ENCODE peak calls at places on chromosomes 12 and 14, in eight cellular contexts. L, X, Q, W, I, M, O and D are unnamed samples.

GRCh38 chr12:96810057-96810456 is 97.0 kb upstream of the NEDD1 start:
- DNase-seq in L (peak; percentile 8), X (no peak), Q (peak; percentile 6), W (no peak), I (no peak), M (peak; percentile 86), O (no peak), D (no peak)

GRCh38 chr14:69896080-69896479 is 16.9 kb downstream of the SMOC1 start:
- DNase-seq in L (no peak), X (no peak), Q (no peak), W (no peak), I (no peak), M (no peak), O (no peak), D (no peak)

GRCh38 chr14:52356025-52356424 is 41.9 kb downstream of the PTGER2 start:
- DNase-seq in L (peak; percentile 20), X (no peak), Q (no peak), W (no peak), I (peak; percentile 48), M (peak; percentile 90), O (no peak), D (no peak)

GRCh38 chr14:61699092-61699491 is 3.8 kb downstream of the HIF1A start:
- DNase-seq in L (no peak), X (no peak), Q (no peak), W (no peak), I (no peak), M (no peak), O (peak; percentile 33), D (no peak)

GRCh38 chr14:53391156-53391555 is 238.0 kb upstream of the DDHD1 start:
- DNase-seq in L (peak; percentile 90), X (peak; percentile 72), Q (peak; percentile 88), W (no peak), I (peak; percentile 44), M (peak; percentile 60), O (peak; percentile 87), D (no peak)

GRCh38 chr12:100460702-100461101 is 13.0 kb upstream of the NR1H4 start:
- DNase-seq in L (peak; percentile 1), X (no peak), Q (no peak), W (no peak), I (no peak), M (no peak), O (no peak), D (no peak)

GRCh38 chr12:19591951-19592350 is 152.7 kb downstream of the AEBP2 start:
- DNase-seq in L (no peak), X (no peak), Q (no peak), W (no peak), I (no peak), M (no peak), O (no peak), D (no peak)

GRCh38 chr12:54159140-54159539 is 29.6 kb downstream of the SMUG1 start:
- DNase-seq in L (no peak), X (peak; percentile 50), Q (no peak), W (peak; percentile 92), I (peak; percentile 17), M (no peak), O (peak; percentile 22), D (no peak)

GRCh38 chr12:55925870-55926737 is 1.6 kb downstream of the PYM1 start:
- DNase-seq in L (no peak), X (peak; percentile 29), Q (no peak), W (no peak), I (no peak), M (no peak), O (peak; percentile 41), D (no peak)

GRCh38 chr12:131108171-131108955 is 154.7 kb downstream of the ADGRD1 start:
- DNase-seq in L (no peak), X (no peak), Q (no peak), W (peak; percentile 55), I (no peak), M (no peak), O (no peak), D (no peak)

GRCh38 chr14:103070971-103071542 is 13.0 kb upstream of the LBHD2 start:
- DNase-seq in L (no peak), X (no peak), Q (no peak), W (no peak), I (no peak), M (no peak), O (peak; percentile 26), D (no peak)

GRCh38 chr12:131357920-131358319 is 353.0 kb upstream of the SFSWAP start:
- DNase-seq in L (no peak), X (no peak), Q (no peak), W (no peak), I (no peak), M (no peak), O (no peak), D (no peak)

GRCh38 chr14:36519431-36520321 is at the start of gene NKX2-1:
- DNase-seq in L (peak; percentile 58), X (no peak), Q (no peak), W (no peak), I (no peak), M (no peak), O (no peak), D (no peak)

GRCh38 chr12:117084405-117085317 is 14.6 kb downstream of the TESC start:
- DNase-seq in L (no peak), X (no peak), Q (no peak), W (no peak), I (no peak), M (no peak), O (no peak), D (no peak)

GRCh38 chr14:69820991-69821390 is 23.9 kb upstream of the SLC10A1 start:
- DNase-seq in L (no peak), X (no peak), Q (no peak), W (no peak), I (no peak), M (no peak), O (no peak), D (no peak)

GRCh38 chr12:7844131-7844530 is 28.6 kb downstream of the SLC2A14 start:
- DNase-seq in L (peak; percentile 32), X (no peak), Q (no peak), W (no peak), I (no peak), M (no peak), O (peak; percentile 47), D (no peak)

GRCh38 chr12:64663019-64663418 is 52.7 kb downstream of the RASSF3 start:
- DNase-seq in L (no peak), X (no peak), Q (no peak), W (no peak), I (peak; percentile 48), M (no peak), O (no peak), D (peak; percentile 81)

GRCh38 chr14:69928111-69928523 is 48.9 kb downstream of the SMOC1 start:
- DNase-seq in L (peak; percentile 61), X (no peak), Q (peak; percentile 47), W (no peak), I (no peak), M (no peak), O (peak; percentile 58), D (no peak)

GRCh38 chr12:123453165-123453564 is 4.8 kb upstream of the SNRNP35 start:
- DNase-seq in L (no peak), X (no peak), Q (no peak), W (no peak), I (no peak), M (no peak), O (no peak), D (no peak)

GRCh38 chr14:92471919-92472318 is 41.7 kb upstream of the RIN3 start:
- DNase-seq in L (peak; percentile 94), X (peak; percentile 62), Q (peak; percentile 92), W (no peak), I (peak; percentile 76), M (peak; percentile 80), O (peak; percentile 69), D (no peak)
- H3K9ac ChIP-seq in L (no peak overlapping the region), X (no peak overlapping the region), Q (no peak overlapping the region), W (no peak overlapping the region), I (no peak overlapping the region), M (no peak overlapping the region), O (no peak overlapping the region), D (no peak overlapping the region)

GRCh38 chr12:12561305-12562015 is 1.2 kb downstream of the DUSP16 start:
- DNase-seq in L (peak; percentile 56), X (no peak), Q (peak; percentile 36), W (peak; percentile 25), I (peak; percentile 55), M (peak; percentile 36), O (peak; percentile 80), D (no peak)

GRCh38 chr12:12558291-12558690 is 4.4 kb downstream of the DUSP16 start:
- DNase-seq in L (no peak), X (no peak), Q (no peak), W (no peak), I (no peak), M (no peak), O (no peak), D (no peak)

GRCh38 chr12:12560587-12561304 is 1.9 kb downstream of the DUSP16 start:
- DNase-seq in L (peak; percentile 85), X (no peak), Q (peak; percentile 81), W (peak; percentile 23), I (peak; percentile 89), M (peak; percentile 79), O (peak; percentile 79), D (peak; percentile 26)

GRCh38 chr12:12557733-12558132 is 4.9 kb downstream of the DUSP16 start:
- DNase-seq in L (no peak), X (no peak), Q (no peak), W (no peak), I (no peak), M (no peak), O (no peak), D (no peak)

GRCh38 chr12:12559699-12560296 is 2.9 kb downstream of the DUSP16 start:
- DNase-seq in L (no peak), X (no peak), Q (no peak), W (no peak), I (no peak), M (no peak), O (no peak), D (no peak)
- TF ChIP-seq EZH2 in L (no peak), X (no peak), Q (no peak), W (no peak), I (no peak), M (no peak), O (no peak), D (no peak)

DNA sequence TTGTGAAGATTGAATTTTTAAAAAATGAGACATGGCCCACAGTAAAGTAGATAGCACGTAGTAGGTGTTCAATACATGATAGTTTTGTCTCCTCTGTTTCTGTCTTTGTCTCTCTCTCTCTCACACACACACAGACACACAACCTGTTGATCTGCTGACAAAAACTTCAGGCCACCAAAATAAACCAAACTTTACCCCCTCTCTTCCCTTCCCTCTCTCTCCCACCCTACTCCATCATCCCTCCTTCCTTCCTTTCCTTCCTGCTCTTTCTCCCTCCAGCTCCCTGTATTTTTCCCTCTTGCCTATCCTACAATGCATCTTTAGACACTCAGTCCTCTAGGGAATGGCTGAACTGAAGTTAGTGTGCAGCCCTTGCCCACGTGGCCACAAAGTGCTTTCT is 75.0 kb downstream of the WSCD2 start:
- DNase-seq in L (no peak), X (no peak), Q (no peak), W (no peak), I (no peak), M (no peak), O (no peak), D (no peak)
- H3K9ac ChIP-seq in L (no peak overlapping the region), X (no peak overlapping the region), Q (no peak overlapping the region), W (no peak overlapping the region), I (no peak overlapping the region), M (no peak overlapping the region), O (no peak overlapping the region), D (no peak overlapping the region)

GRCh38 chr14:33201116-33201515 is 262.4 kb downstream of the NPAS3 start:
- DNase-seq in L (no peak), X (no peak), Q (no peak), W (no peak), I (no peak), M (peak; percentile 78), O (no peak), D (no peak)

GRCh38 chr14:33194551-33194950 is 255.9 kb downstream of the NPAS3 start:
- DNase-seq in L (peak; percentile 14), X (no peak), Q (peak; percentile 4), W (no peak), I (no peak), M (peak; percentile 61), O (no peak), D (no peak)

GRCh38 chr14:33198684-33199083 is 260.0 kb downstream of the NPAS3 start:
- DNase-seq in L (no peak), X (no peak), Q (no peak), W (no peak), I (no peak), M (no peak), O (no peak), D (no peak)
- TF ChIP-seq EZH2 in L (no peak), X (no peak), Q (no peak), W (no peak), I (no peak), M (no peak), O (no peak), D (no peak)